ENCODE peak calls at places on chromosomes 3 and 15, in seven cellular contexts. One of them, this sample, is unnamed.

GRCh38 chr3:49659756-49660155 is 14.4 kb upstream of the APEH start:
- DNase-seq in cardiac muscle cell: no peak
- DNase-seq in hepatocyte: no peak
- DNase-seq in left ventricle myocardium inferior: no peak
- DNase-seq in PC-3: no peak
- DNase-seq in heart left ventricle: no peak
- DNase-seq in neural progenitor cell: no peak
- DNase-seq in this sample: no peak

GRCh38 chr3:195086341-195086740 is 184.6 kb downstream of the XXYLT1 start:
- DNase-seq in heart left ventricle: no peak
- DNase-seq in PC-3: no peak
- DNase-seq in left ventricle myocardium inferior: peak; percentile 5
- DNase-seq in neural progenitor cell: peak; percentile 18
- DNase-seq in hepatocyte: no peak
- DNase-seq in cardiac muscle cell: no peak
- DNase-seq in this sample: no peak

GRCh38 chr3:123595396-123595795 is 10.5 kb upstream of the HACD2 start:
- DNase-seq in heart left ventricle: no peak
- DNase-seq in hepatocyte: no peak
- DNase-seq in PC-3: no peak
- DNase-seq in left ventricle myocardium inferior: no peak
- DNase-seq in neural progenitor cell: no peak
- DNase-seq in cardiac muscle cell: no peak
- DNase-seq in this sample: no peak

GRCh38 chr3:150635526-150635925 is 32.4 kb downstream of the SELENOT start:
- DNase-seq in heart left ventricle: no peak
- DNase-seq in neural progenitor cell: peak; percentile 13
- DNase-seq in cardiac muscle cell: no peak
- DNase-seq in hepatocyte: no peak
- DNase-seq in PC-3: no peak
- DNase-seq in left ventricle myocardium inferior: no peak
- DNase-seq in this sample: no peak

GRCh38 chr15:67340630-67341029 is 86.0 kb downstream of the IQCH start:
- DNase-seq in hepatocyte: no peak
- DNase-seq in neural progenitor cell: no peak
- DNase-seq in PC-3: no peak
- DNase-seq in left ventricle myocardium inferior: no peak
- DNase-seq in heart left ventricle: no peak
- DNase-seq in cardiac muscle cell: no peak
- DNase-seq in this sample: no peak

GRCh38 chr15:59329570-59330350 is 42.9 kb downstream of the MYO1E start:
- DNase-seq in cardiac muscle cell: no peak
- DNase-seq in left ventricle myocardium inferior: no peak
- DNase-seq in hepatocyte: peak; percentile 42
- DNase-seq in heart left ventricle: no peak
- DNase-seq in neural progenitor cell: no peak
- DNase-seq in PC-3: peak; percentile 12
- DNase-seq in this sample: peak; percentile 45

GRCh38 chr15:48149858-48150257 is 28.2 kb downstream of the MYEF2 start:
- DNase-seq in cardiac muscle cell: no peak
- DNase-seq in heart left ventricle: no peak
- DNase-seq in hepatocyte: no peak
- DNase-seq in neural progenitor cell: no peak
- DNase-seq in PC-3: peak; percentile 43
- DNase-seq in left ventricle myocardium inferior: no peak
- DNase-seq in this sample: no peak

GRCh38 chr3:148873928-148874326 is 8.8 kb downstream of the CPA3 start:
- DNase-seq in PC-3: no peak
- DNase-seq in neural progenitor cell: no peak
- DNase-seq in hepatocyte: no peak
- DNase-seq in heart left ventricle: no peak
- DNase-seq in left ventricle myocardium inferior: no peak
- DNase-seq in cardiac muscle cell: no peak
- DNase-seq in this sample: peak; percentile 73

GRCh38 chr15:50854594-50855490 is 53.6 kb upstream of the AP4E1 start:
- DNase-seq in hepatocyte: peak; percentile 20
- DNase-seq in left ventricle myocardium inferior: no peak
- DNase-seq in cardiac muscle cell: no peak
- DNase-seq in neural progenitor cell: no peak
- DNase-seq in PC-3: no peak
- DNase-seq in heart left ventricle: no peak
- DNase-seq in this sample: no peak

DNA sequence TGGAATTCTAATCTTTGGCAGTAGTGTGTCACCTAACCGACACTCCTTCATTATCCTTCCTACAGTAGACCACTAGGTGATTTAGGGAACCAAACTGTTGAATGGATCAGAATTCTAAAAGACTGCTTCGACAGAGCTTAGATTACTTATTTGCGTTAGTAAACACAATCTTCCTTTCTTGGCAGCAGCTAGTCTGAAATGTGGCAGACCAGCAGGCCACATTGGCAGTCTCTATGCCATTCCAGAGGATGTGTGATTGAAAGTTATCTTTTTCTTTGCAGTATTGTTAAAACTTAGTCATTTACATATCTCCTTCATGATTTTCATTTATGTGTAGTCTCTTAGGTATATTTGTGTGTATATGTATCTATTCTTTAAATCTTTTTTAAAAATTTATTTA is 23.6 kb downstream of the MBNL1 start:
- DNase-seq in left ventricle myocardium inferior: no peak
- DNase-seq in cardiac muscle cell: no peak
- DNase-seq in hepatocyte: no peak
- DNase-seq in neural progenitor cell: no peak
- DNase-seq in PC-3: no peak
- DNase-seq in heart left ventricle: no peak
- DNase-seq in this sample: no peak
- H3K4me1 ChIP-seq in left ventricle myocardium inferior: peaks cover 95% of the 10 kb centered on the region
- H3K4me1 ChIP-seq in cardiac muscle cell: no peaks in the 10 kb centered on the region
- H3K4me1 ChIP-seq in hepatocyte: no peaks in the 10 kb centered on the region
- H3K4me1 ChIP-seq in neural progenitor cell: no peaks in the 10 kb centered on the region
- H3K4me1 ChIP-seq in PC-3: peaks cover 21% of the 10 kb centered on the region
- H3K4me1 ChIP-seq in heart left ventricle: peaks cover 41% of the 10 kb centered on the region
- H3K4me1 ChIP-seq in this sample: peaks cover 40% of the 10 kb centered on the region

GRCh38 chr3:185210621-185211157 is 43.2 kb downstream of the EHHADH start:
- DNase-seq in heart left ventricle: no peak
- DNase-seq in left ventricle myocardium inferior: no peak
- DNase-seq in cardiac muscle cell: no peak
- DNase-seq in hepatocyte: no peak
- DNase-seq in neural progenitor cell: peak; percentile 39
- DNase-seq in PC-3: no peak
- DNase-seq in this sample: no peak

GRCh38 chr3:185221203-185221602 is 32.6 kb downstream of the EHHADH start:
- DNase-seq in PC-3: no peak
- DNase-seq in neural progenitor cell: no peak
- DNase-seq in heart left ventricle: no peak
- DNase-seq in hepatocyte: no peak
- DNase-seq in cardiac muscle cell: no peak
- DNase-seq in left ventricle myocardium inferior: no peak
- DNase-seq in this sample: no peak

GRCh38 chr3:185215873-185216586 is 37.8 kb downstream of the EHHADH start:
- DNase-seq in PC-3: peak; percentile 44
- DNase-seq in left ventricle myocardium inferior: no peak
- DNase-seq in hepatocyte: no peak
- DNase-seq in cardiac muscle cell: peak; percentile 21
- DNase-seq in heart left ventricle: no peak
- DNase-seq in neural progenitor cell: no peak
- DNase-seq in this sample: no peak

GRCh38 chr3:185216587-185216918 is 37.3 kb downstream of the EHHADH start:
- DNase-seq in neural progenitor cell: no peak
- DNase-seq in left ventricle myocardium inferior: no peak
- DNase-seq in heart left ventricle: peak; percentile 25
- DNase-seq in hepatocyte: no peak
- DNase-seq in PC-3: no peak
- DNase-seq in cardiac muscle cell: peak; percentile 4
- DNase-seq in this sample: peak; percentile 28
- H3K4me3 ChIP-seq in neural progenitor cell: no peak overlapping the region
- H3K4me3 ChIP-seq in left ventricle myocardium inferior: peak overlapping the region; percentile 51
- H3K4me3 ChIP-seq in heart left ventricle: peak overlapping the region; percentile 26
- H3K4me3 ChIP-seq in hepatocyte: no peak overlapping the region
- H3K4me3 ChIP-seq in PC-3: no peak overlapping the region
- H3K4me3 ChIP-seq in cardiac muscle cell: no peak overlapping the region
- H3K4me3 ChIP-seq in this sample: no peak overlapping the region

DNA sequence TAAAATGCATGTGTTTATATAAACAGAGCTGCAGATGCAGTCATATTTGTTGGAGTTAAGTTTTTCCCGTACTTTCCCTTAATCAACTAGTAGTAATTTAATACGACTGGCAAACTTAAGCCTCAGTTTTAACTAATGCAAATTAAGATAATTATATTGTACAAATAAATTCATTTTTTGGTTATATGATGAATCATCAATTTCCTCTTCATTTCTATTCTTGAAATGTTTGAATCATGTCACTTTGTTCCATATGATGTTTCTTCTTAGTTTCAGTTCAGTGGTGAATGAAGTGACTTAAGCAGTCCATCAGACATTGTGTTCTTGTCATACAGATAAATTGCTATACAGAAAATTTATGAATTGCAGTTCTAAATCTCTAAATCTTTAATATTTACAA is 1361.2 kb upstream of the EPHA6 start:
- DNase-seq in neural progenitor cell: no peak
- DNase-seq in hepatocyte: no peak
- DNase-seq in left ventricle myocardium inferior: no peak
- DNase-seq in cardiac muscle cell: no peak
- DNase-seq in PC-3: no peak
- DNase-seq in heart left ventricle: no peak
- DNase-seq in this sample: no peak
- TF ChIP-seq CTCF in neural progenitor cell: no peak
- TF ChIP-seq CTCF in hepatocyte: no peak
- TF ChIP-seq CTCF in left ventricle myocardium inferior: no peak
- TF ChIP-seq CTCF in cardiac muscle cell: no peak
- TF ChIP-seq CTCF in PC-3: no peak
- TF ChIP-seq CTCF in heart left ventricle: no peak
- TF ChIP-seq CTCF in this sample: no peak

GRCh38 chr15:43509923-43510229 is 7.5 kb upstream of the MAP1A start:
- DNase-seq in heart left ventricle: no peak
- DNase-seq in left ventricle myocardium inferior: no peak
- DNase-seq in neural progenitor cell: no peak
- DNase-seq in cardiac muscle cell: no peak
- DNase-seq in hepatocyte: peak; percentile 39
- DNase-seq in PC-3: no peak
- DNase-seq in this sample: no peak

GRCh38 chr15:43509002-43509922 is 8.1 kb upstream of the MAP1A start:
- DNase-seq in heart left ventricle: peak; percentile 50
- DNase-seq in cardiac muscle cell: no peak
- DNase-seq in hepatocyte: no peak
- DNase-seq in neural progenitor cell: peak; percentile 39
- DNase-seq in PC-3: no peak
- DNase-seq in left ventricle myocardium inferior: no peak
- DNase-seq in this sample: no peak

GRCh38 chr15:43510230-43511011 is 7.0 kb upstream of the MAP1A start:
- DNase-seq in heart left ventricle: peak; percentile 100
- DNase-seq in hepatocyte: peak; percentile 100
- DNase-seq in neural progenitor cell: peak; percentile 100
- DNase-seq in left ventricle myocardium inferior: peak; percentile 99
- DNase-seq in cardiac muscle cell: peak; percentile 100
- DNase-seq in PC-3: peak; percentile 99
- DNase-seq in this sample: peak; percentile 100

GRCh38 chr15:43513550-43513949 is 3.9 kb upstream of the MAP1A start:
- DNase-seq in left ventricle myocardium inferior: no peak
- DNase-seq in hepatocyte: no peak
- DNase-seq in cardiac muscle cell: no peak
- DNase-seq in heart left ventricle: no peak
- DNase-seq in PC-3: peak; percentile 18
- DNase-seq in neural progenitor cell: no peak
- DNase-seq in this sample: no peak

GRCh38 chr15:43511012-43511885 is 6.2 kb upstream of the MAP1A start:
- DNase-seq in left ventricle myocardium inferior: no peak
- DNase-seq in heart left ventricle: no peak
- DNase-seq in cardiac muscle cell: peak; percentile 50
- DNase-seq in hepatocyte: peak; percentile 49
- DNase-seq in PC-3: peak; percentile 46
- DNase-seq in neural progenitor cell: peak; percentile 61
- DNase-seq in this sample: no peak
- H3K4me1 ChIP-seq in left ventricle myocardium inferior: peaks cover 66% of the 10 kb centered on the region
- H3K4me1 ChIP-seq in heart left ventricle: peaks cover 26% of the 10 kb centered on the region
- H3K4me1 ChIP-seq in cardiac muscle cell: peaks cover 20% of the 10 kb centered on the region
- H3K4me1 ChIP-seq in hepatocyte: peaks cover 16% of the 10 kb centered on the region
- H3K4me1 ChIP-seq in PC-3: peaks cover 9% of the 10 kb centered on the region
- H3K4me1 ChIP-seq in neural progenitor cell: peaks cover 31% of the 10 kb centered on the region
- H3K4me1 ChIP-seq in this sample: peaks cover 14% of the 10 kb centered on the region

GRCh38 chr15:96361309-96362000 is 31.0 kb downstream of the NR2F2 start:
- DNase-seq in left ventricle myocardium inferior: no peak
- DNase-seq in hepatocyte: no peak
- DNase-seq in heart left ventricle: no peak
- DNase-seq in neural progenitor cell: peak; percentile 75
- DNase-seq in cardiac muscle cell: no peak
- DNase-seq in PC-3: no peak
- DNase-seq in this sample: no peak
- H3K4me3 ChIP-seq in left ventricle myocardium inferior: peak overlapping the region; percentile 67
- H3K4me3 ChIP-seq in hepatocyte: no peak overlapping the region
- H3K4me3 ChIP-seq in heart left ventricle: no peak overlapping the region
- H3K4me3 ChIP-seq in neural progenitor cell: peak overlapping the region; percentile 61
- H3K4me3 ChIP-seq in cardiac muscle cell: no peak overlapping the region
- H3K4me3 ChIP-seq in PC-3: no peak overlapping the region
- H3K4me3 ChIP-seq in this sample: no peak overlapping the region